ENCODE peak calls at places on chromosomes 7 and 10, in four cellular contexts. One of them, this sample, is unnamed.
A peak's percentile ranks its signal among the peaks of the same experiment; 100 is the strongest.

GRCh38 chr7:51141451-51141971 is 175.1 kb downstream of the COBL start:
- DNase-seq in Calu3: peak; percentile 56
- DNase-seq in B cell: no peak
- DNase-seq in IMR-90: peak; percentile 35
- DNase-seq in this sample: no peak

GRCh38 chr7:95621404-95621803 is 25.1 kb upstream of the PDK4 start:
- DNase-seq in Calu3: no peak
- DNase-seq in B cell: no peak
- DNase-seq in IMR-90: no peak
- DNase-seq in this sample: no peak

GRCh38 chr7:130009848-130010688 is 41.1 kb downstream of the ZC3HC1 start:
- DNase-seq in Calu3: peak; percentile 57
- DNase-seq in B cell: no peak
- DNase-seq in IMR-90: peak; percentile 89
- DNase-seq in this sample: no peak

GRCh38 chr7:107788216-107788615 is 14.8 kb downstream of the SLC26A3 start:
- DNase-seq in Calu3: no peak
- DNase-seq in B cell: no peak
- DNase-seq in IMR-90: no peak
- DNase-seq in this sample: no peak

GRCh38 chr10:35223016-35223415 is 96.4 kb downstream of the CREM start:
- DNase-seq in Calu3: no peak
- DNase-seq in B cell: no peak
- DNase-seq in IMR-90: no peak
- DNase-seq in this sample: no peak

GRCh38 chr7:99618726-99619125 is 2.0 kb downstream of the ZSCAN25 start:
- DNase-seq in Calu3: no peak
- DNase-seq in B cell: no peak
- DNase-seq in IMR-90: peak; percentile 75
- DNase-seq in this sample: no peak

GRCh38 chr7:43586251-43586900 is 3.5 kb downstream of the STK17A start:
- DNase-seq in Calu3: no peak
- DNase-seq in B cell: peak; percentile 31
- DNase-seq in IMR-90: peak; percentile 49
- DNase-seq in this sample: no peak

GRCh38 chr7:94301024-94301588 is 93.6 kb upstream of the COL1A2 start:
- DNase-seq in Calu3: peak; percentile 68
- DNase-seq in B cell: no peak
- DNase-seq in IMR-90: peak; percentile 98
- DNase-seq in this sample: no peak

GRCh38 chr10:86644412-86645110 is 9.8 kb upstream of the OPN4 start:
- DNase-seq in Calu3: no peak
- DNase-seq in B cell: no peak
- DNase-seq in IMR-90: peak; percentile 27
- DNase-seq in this sample: no peak

GRCh38 chr10:87928996-87929395 is 65.6 kb downstream of the PTEN start:
- DNase-seq in Calu3: no peak
- DNase-seq in B cell: peak; percentile 17
- DNase-seq in IMR-90: no peak
- DNase-seq in this sample: no peak

GRCh38 chr7:30706865-30707264 is 24.6 kb upstream of the CRHR2 start:
- DNase-seq in Calu3: no peak
- DNase-seq in B cell: no peak
- DNase-seq in IMR-90: no peak
- DNase-seq in this sample: no peak

GRCh38 chr7:34096135-34096775 is 190.9 kb downstream of the BMPER start:
- DNase-seq in Calu3: no peak
- DNase-seq in B cell: no peak
- DNase-seq in IMR-90: peak; percentile 93
- DNase-seq in this sample: no peak

DNA sequence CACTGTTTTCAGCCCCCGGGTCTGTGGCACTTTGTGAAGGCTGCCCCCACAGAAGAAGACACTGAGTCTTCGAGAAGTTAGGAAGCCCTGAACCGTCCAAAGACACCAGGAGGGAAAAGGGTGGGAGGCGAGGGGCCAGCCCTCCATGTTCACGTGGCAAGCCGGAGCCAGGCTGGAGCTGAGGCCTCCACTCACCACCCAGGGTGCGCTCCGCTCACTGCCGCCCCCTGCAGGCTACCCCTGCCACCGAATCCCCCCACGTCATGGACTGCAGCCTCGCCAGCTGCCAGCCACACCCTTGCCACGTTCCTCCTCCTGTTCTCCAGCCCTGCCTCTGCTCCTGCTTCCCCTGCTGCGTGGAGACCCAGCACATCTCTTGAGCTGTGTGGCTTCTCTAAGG is 59.0 kb upstream of the EN2 start:
- DNase-seq in Calu3: peak; percentile 28
- DNase-seq in B cell: no peak
- DNase-seq in IMR-90: no peak
- DNase-seq in this sample: no peak
- TF ChIP-seq CTCF in Calu3: peak; percentile 37
- TF ChIP-seq CTCF in B cell: no peak
- TF ChIP-seq CTCF in IMR-90: no peak
- TF ChIP-seq CTCF in this sample: no peak

DNA sequence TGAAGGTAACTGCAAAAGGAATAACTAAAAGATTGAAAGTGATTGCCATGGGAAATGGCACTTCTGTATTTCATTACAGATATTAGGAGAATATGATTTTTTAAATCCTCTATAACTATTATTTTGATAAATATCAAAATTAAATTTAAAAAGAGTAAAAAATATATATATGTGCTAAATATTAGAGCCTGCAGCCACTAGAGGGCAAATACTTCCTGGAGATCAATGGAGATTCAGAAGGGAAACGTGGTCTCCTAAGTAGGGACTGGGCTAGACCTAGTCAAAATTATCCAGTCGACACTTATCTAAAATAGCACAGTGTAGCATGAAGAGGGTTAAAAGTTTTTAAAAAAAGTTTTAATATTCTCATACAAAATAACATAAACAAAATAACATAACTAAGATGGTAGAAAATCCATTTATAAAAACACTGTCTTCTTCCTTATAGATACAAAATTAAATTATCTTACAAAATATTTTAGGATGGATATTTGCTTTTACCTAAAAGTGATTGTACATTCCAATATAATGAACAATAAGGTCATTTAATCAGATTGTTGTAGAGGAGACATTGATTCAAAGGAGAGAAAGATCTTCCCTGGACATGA is 434.3 kb downstream of the MDFIC start:
- DNase-seq in Calu3: peak; percentile 14
- DNase-seq in B cell: peak; percentile 36
- DNase-seq in IMR-90: peak; percentile 44
- DNase-seq in this sample: no peak
- TF ChIP-seq CTCF in Calu3: peak; percentile 40
- TF ChIP-seq CTCF in B cell: peak; percentile 72
- TF ChIP-seq CTCF in IMR-90: peak; percentile 48
- TF ChIP-seq CTCF in this sample: peak; percentile 69

DNA sequence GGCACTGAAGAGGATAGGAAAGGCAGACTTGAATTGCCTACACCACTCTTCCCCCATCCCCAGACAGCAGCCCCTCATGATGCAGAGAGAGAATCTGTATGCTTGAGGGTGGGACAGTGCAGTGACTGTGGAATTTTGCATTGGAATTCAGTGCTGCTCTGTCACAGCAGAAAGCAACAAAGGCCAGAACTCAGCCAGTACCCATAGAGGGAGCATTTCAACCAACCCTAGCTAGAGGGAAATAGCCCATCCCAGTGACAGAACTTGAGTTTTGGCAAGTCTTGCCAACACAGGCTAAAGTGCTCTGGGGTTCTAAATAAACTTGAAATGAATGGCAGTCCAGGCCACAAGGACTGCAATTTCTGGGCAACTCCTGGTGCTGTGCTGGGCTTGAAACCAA is 80.4 kb downstream of the TES start:
- DNase-seq in Calu3: no peak
- DNase-seq in B cell: no peak
- DNase-seq in IMR-90: no peak
- DNase-seq in this sample: no peak
- TF ChIP-seq CTCF in Calu3: no peak
- TF ChIP-seq CTCF in B cell: no peak
- TF ChIP-seq CTCF in IMR-90: no peak
- TF ChIP-seq CTCF in this sample: no peak

GRCh38 chr7:142377567-142377966 is 119.7 kb upstream of the PRSS58 start:
- DNase-seq in Calu3: no peak
- DNase-seq in B cell: no peak
- DNase-seq in IMR-90: no peak
- DNase-seq in this sample: no peak

GRCh38 chr7:142379445-142379844 is 121.6 kb upstream of the PRSS58 start:
- DNase-seq in Calu3: no peak
- DNase-seq in B cell: no peak
- DNase-seq in IMR-90: no peak
- DNase-seq in this sample: no peak

GRCh38 chr7:142376356-142376997 is 118.6 kb upstream of the PRSS58 start:
- DNase-seq in Calu3: no peak
- DNase-seq in B cell: no peak
- DNase-seq in IMR-90: no peak
- DNase-seq in this sample: no peak

GRCh38 chr7:142372727-142373126 is 114.9 kb upstream of the PRSS58 start:
- DNase-seq in Calu3: no peak
- DNase-seq in B cell: no peak
- DNase-seq in IMR-90: no peak
- DNase-seq in this sample: no peak

GRCh38 chr7:142375710-142376313 is 118.0 kb upstream of the PRSS58 start:
- DNase-seq in Calu3: peak; percentile 33
- DNase-seq in B cell: no peak
- DNase-seq in IMR-90: peak; percentile 28
- DNase-seq in this sample: no peak
- TF ChIP-seq CTCF in Calu3: no peak
- TF ChIP-seq CTCF in B cell: no peak
- TF ChIP-seq CTCF in IMR-90: peak; percentile 47
- TF ChIP-seq CTCF in this sample: no peak

DNA sequence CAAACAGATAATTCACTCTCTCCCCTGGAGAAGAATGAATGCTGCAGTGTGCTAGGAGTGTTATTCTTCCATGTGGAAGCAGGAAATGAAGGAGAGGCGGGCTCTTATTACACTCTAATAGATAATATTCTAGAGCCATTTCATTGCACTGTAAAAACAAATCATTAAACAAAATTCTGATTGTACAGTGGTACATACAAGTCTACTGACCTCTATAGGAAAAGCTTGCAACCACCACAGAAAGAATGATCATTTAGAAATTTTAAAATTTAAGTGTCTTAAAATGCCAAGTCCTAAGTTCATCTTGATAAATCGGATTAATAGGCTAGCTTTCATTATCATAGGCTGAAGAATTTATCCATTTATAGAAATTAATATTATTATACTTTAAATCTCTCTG is 960.3 kb upstream of the LRRN3 start:
- DNase-seq in Calu3: no peak
- DNase-seq in B cell: no peak
- DNase-seq in IMR-90: peak; percentile 5
- DNase-seq in this sample: no peak
- TF ChIP-seq CTCF in Calu3: no peak
- TF ChIP-seq CTCF in B cell: no peak
- TF ChIP-seq CTCF in IMR-90: peak; percentile 31
- TF ChIP-seq CTCF in this sample: no peak

DNA sequence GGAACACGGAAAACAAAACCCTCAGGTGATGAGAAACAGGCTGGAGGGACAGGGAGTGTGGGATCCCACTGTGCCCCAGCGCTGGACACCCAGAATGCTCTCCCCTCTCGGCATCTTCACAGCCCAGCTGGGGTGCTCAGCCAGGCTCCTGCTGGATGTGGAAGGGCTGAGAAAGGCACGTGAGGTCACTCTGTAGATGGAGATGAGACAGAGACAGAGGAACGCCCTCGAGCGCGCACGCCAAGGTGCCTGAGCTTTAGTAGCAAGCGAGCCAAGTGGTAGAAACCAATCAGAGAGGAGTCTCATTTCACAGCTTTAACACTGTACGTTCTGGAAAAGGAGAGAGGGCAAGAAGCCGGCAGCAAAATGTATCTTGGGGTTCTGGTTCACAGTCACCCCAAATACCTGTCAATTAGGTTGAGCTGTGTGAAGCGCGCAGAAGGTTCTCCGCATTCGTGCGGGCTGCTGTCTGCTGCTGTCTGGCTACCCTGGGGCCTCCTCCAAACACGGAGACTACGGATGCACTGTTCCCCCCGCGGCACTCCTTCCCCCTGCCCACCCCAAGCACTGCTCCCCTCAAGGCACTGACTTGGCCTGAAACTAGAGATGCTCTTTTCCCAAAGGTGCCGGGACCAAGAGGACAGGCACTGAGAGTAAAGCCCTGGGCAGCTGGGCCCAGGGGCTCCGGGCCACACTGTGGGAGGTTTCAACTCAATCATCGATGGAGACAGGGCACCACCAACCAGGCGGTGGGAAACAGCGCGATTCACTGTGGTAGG is 91.4 kb downstream of the ZRANB1 start:
- DNase-seq in Calu3: no peak
- DNase-seq in B cell: no peak
- DNase-seq in IMR-90: no peak
- DNase-seq in this sample: no peak
- TF ChIP-seq CTCF in Calu3: no peak
- TF ChIP-seq CTCF in B cell: no peak
- TF ChIP-seq CTCF in IMR-90: no peak
- TF ChIP-seq CTCF in this sample: no peak